ENCODE peak calls at places on chromosomes 2 and 18, in eight cellular contexts. I is AG04449, J is HCT116, X is mucosa of descending colon, G is cardiac muscle cell, N is left lung, T is GM23338, U is fibroblast of mammary gland. D is an unnamed sample.

GRCh38 chr2:170362313-170362795 is 184.4 kb downstream of the MYO3B start:
- DNase-seq in I (no peak), J (no peak), X (no peak), G (no peak), N (no peak), T (no peak), U (no peak), D (no peak)

GRCh38 chr18:32093523-32093922 is 1.8 kb downstream of the RNF138 start:
- DNase-seq in I (no peak), J (no peak), X (peak; percentile 47), G (no peak), N (no peak), T (no peak), U (peak; percentile 12), D (no peak)

GRCh38 chr2:48459921-48460320 is 70.0 kb upstream of the STON1 start:
- DNase-seq in I (no peak), J (no peak), X (no peak), G (no peak), N (no peak), T (peak; percentile 18), U (no peak), D (no peak)

GRCh38 chr18:29383311-29384273 is 1206.7 kb upstream of the CDH2 start:
- DNase-seq in I (no peak), J (no peak), X (no peak), G (peak; percentile 10), N (no peak), T (no peak), U (peak; percentile 37), D (no peak)

GRCh38 chr2:46804794-46805193 is 110.8 kb downstream of the MCFD2 start:
- DNase-seq in I (no peak), J (no peak), X (no peak), G (peak; percentile 41), N (no peak), T (no peak), U (peak; percentile 48), D (no peak)

GRCh38 chr18:49206717-49207116 is 253.7 kb downstream of the DYM start:
- DNase-seq in I (no peak), J (no peak), X (no peak), G (peak; percentile 34), N (no peak), T (no peak), U (no peak), D (peak; percentile 24)

GRCh38 chr2:28683100-28683706 is 68.4 kb upstream of the PPP1CB start:
- DNase-seq in I (no peak), J (peak; percentile 26), X (peak; percentile 73), G (peak; percentile 92), N (peak; percentile 79), T (peak; percentile 72), U (peak; percentile 82), D (peak; percentile 88)

GRCh38 chr2:233350708-233351107 is 3.6 kb upstream of the DGKD start:
- DNase-seq in I (peak; percentile 37), J (peak; percentile 92), X (no peak), G (peak; percentile 76), N (no peak), T (no peak), U (peak; percentile 90), D (peak; percentile 92)

GRCh38 chr18:21112140-21112473 is 494 bp upstream of the ROCK1 start:
- DNase-seq in I (no peak), J (no peak), X (no peak), G (no peak), N (no peak), T (no peak), U (no peak), D (peak; percentile 74)

GRCh38 chr18:24397131-24397693 is 412 bp downstream of the OSBPL1A start:
- DNase-seq in I (peak; percentile 12), J (peak; percentile 45), X (peak; percentile 80), G (peak; percentile 79), N (no peak), T (peak; percentile 70), U (peak; percentile 81), D (peak; percentile 83)

GRCh38 chr2:106156305-106157288 is 37.5 kb downstream of the UXS1 start:
- DNase-seq in I (no peak), J (no peak), X (no peak), G (no peak), N (no peak), T (no peak), U (peak; percentile 28), D (peak; percentile 38)
- H3K4me3 ChIP-seq in I (no peak overlapping the region), J (no peak overlapping the region), X (no peak overlapping the region), G (no peak overlapping the region), N (no peak overlapping the region), T (no peak overlapping the region), U (no peak overlapping the region), D (no peak overlapping the region)

DNA sequence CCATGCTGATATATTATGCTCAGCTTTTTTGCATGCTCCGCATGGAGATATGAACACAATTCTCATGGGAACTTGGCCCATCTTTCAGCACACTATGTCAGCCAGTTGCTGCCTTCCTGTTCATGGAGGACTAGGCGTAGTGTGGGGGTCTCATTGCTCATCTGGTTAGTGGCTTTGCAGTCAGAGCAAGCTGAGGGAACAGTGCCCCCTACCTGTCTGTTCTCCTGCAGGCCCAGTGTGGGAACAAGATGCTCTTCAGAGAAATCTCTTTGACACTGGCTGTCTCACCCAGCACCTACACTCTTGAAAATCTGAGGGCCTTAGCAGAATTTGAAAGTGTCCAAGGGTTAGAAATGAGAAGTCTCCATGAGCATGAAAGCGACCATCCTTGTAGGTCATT is 47.1 kb downstream of the SPTBN1 start:
- DNase-seq in I (no peak), J (no peak), X (peak; percentile 67), G (peak; percentile 64), N (no peak), T (peak; percentile 85), U (peak; percentile 51), D (peak; percentile 54)
- TF ChIP-seq CTCF in I (peak; percentile 38), J (peak; percentile 75), X (no peak), G (peak; percentile 69), N (peak; percentile 26), T (peak; percentile 82), U (peak; percentile 68), D (peak; percentile 52)

GRCh38 chr2:51511002-51511401 is 479.1 kb upstream of the NRXN1 start:
- DNase-seq in I (no peak), J (no peak), X (no peak), G (no peak), N (no peak), T (no peak), U (no peak), D (no peak)

GRCh38 chr2:51510298-51510697 is 478.4 kb upstream of the NRXN1 start:
- DNase-seq in I (no peak), J (no peak), X (no peak), G (no peak), N (no peak), T (no peak), U (no peak), D (no peak)

GRCh38 chr2:51505533-51505932 is 473.6 kb upstream of the NRXN1 start:
- DNase-seq in I (no peak), J (no peak), X (no peak), G (no peak), N (no peak), T (peak; percentile 46), U (no peak), D (no peak)
- H3K4me3 ChIP-seq in I (no peak overlapping the region), J (no peak overlapping the region), X (no peak overlapping the region), G (no peak overlapping the region), N (no peak overlapping the region), T (no peak overlapping the region), U (no peak overlapping the region), D (no peak overlapping the region)

DNA sequence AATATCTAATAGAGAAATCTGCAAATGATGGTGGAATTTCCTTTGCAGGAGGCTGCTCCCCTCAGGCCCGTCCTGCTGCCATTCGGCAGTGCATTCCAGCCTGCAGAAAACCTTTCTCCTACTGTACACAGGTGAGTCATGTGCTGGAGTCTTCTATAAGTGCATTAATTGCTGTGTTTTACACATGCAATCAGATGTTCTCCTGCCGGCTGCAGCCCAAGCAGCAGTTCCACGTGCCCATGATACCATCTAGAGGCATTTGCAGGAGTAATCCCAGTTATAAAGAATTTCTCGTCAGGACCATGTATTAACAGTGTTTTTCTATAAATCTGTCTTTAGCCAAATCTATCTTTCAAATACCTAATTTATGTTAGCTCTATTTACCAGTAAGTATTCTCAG is 304.7 kb upstream of the HNMT start:
- DNase-seq in I (no peak), J (no peak), X (peak; percentile 30), G (no peak), N (peak; percentile 56), T (peak; percentile 12), U (peak; percentile 3), D (no peak)
- TF ChIP-seq CTCF in I (no peak), J (no peak), X (no peak), G (no peak), N (no peak), T (peak; percentile 24), U (no peak), D (no peak)

DNA sequence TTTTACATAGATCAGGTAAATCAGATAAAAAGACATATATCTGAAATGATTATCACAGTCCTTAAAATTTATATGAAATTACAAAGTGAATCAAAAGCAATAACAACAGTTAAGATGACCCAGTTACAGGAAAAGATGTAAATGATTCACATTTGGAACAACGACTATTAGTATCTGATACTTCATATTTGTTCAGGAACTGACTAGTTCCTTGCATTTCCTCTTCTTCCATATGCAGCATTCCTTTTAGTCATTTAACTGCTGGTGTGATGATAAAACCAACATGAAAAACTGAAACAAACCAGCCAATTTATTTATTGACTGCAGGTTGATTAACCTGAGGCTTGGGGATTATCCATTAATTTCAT is 75.2 kb downstream of the RBMS1 start:
- DNase-seq in I (no peak), J (no peak), X (no peak), G (no peak), N (no peak), T (no peak), U (no peak), D (no peak)
- H3K4me3 ChIP-seq in I (no peak overlapping the region), J (no peak overlapping the region), X (no peak overlapping the region), G (no peak overlapping the region), N (no peak overlapping the region), T (no peak overlapping the region), U (no peak overlapping the region), D (no peak overlapping the region)

GRCh38 chr2:120204022-120204405 is 19.2 kb downstream of the TMEM185B start:
- DNase-seq in I (no peak), J (no peak), X (no peak), G (no peak), N (no peak), T (no peak), U (no peak), D (no peak)
- TF ChIP-seq CTCF in I (no peak), J (no peak), X (no peak), G (peak; percentile 20), N (no peak), T (no peak), U (peak; percentile 8), D (no peak)

GRCh38 chr18:41906528-41907256 is 48.3 kb upstream of the PIK3C3 start:
- DNase-seq in I (peak; percentile 7), J (peak; percentile 15), X (no peak), G (peak; percentile 78), N (no peak), T (peak; percentile 67), U (peak; percentile 62), D (peak; percentile 32)
- H3K4me3 ChIP-seq in I (peak overlapping the region; percentile 33), J (no peak overlapping the region), X (no peak overlapping the region), G (no peak overlapping the region), N (no peak overlapping the region), T (no peak overlapping the region), U (peak overlapping the region; percentile 31), D (peak overlapping the region; percentile 44)

D was measured in foreskin fibroblast.